ENCODE peak calls at places on chromosomes 13 and 19, in seven cellular contexts. One of them, this sample, is unnamed.

GRCh38 chr13:48334534-48335127 is 31.1 kb downstream of the RB1 start:
- DNase-seq in T-helper 9 cell: no peak
- DNase-seq in activated T-cell treated with anti-CD3 and anti-CD28 coated beads, Interleukin-2, amount 50 U/mL, for 4 hours: no peak
- DNase-seq in NCI-H748 treated with DMSO at 0.1 percent for 48 hours: peak
- DNase-seq in CD4-positive, alpha-beta T cell: no peak
- DNase-seq in NCI-H2227 treated with DMSO at 0.1 percent for 48 hours: no peak
- DNase-seq in neural progenitor cell: peak
- DNase-seq in this sample: peak

GRCh38 chr19:40629346-40629745 is 28.2 kb downstream of the LTBP4 start:
- DNase-seq in T-helper 9 cell: no peak
- DNase-seq in activated T-cell treated with anti-CD3 and anti-CD28 coated beads, Interleukin-2, amount 50 U/mL, for 4 hours: no peak
- DNase-seq in NCI-H748 treated with DMSO at 0.1 percent for 48 hours: no peak
- DNase-seq in CD4-positive, alpha-beta T cell: no peak
- DNase-seq in NCI-H2227 treated with DMSO at 0.1 percent for 48 hours: no peak
- DNase-seq in neural progenitor cell: no peak
- DNase-seq in this sample: no peak

GRCh38 chr13:101454767-101455166 is 2.3 kb downstream of the ITGBL1 start:
- DNase-seq in T-helper 9 cell: no peak
- DNase-seq in activated T-cell treated with anti-CD3 and anti-CD28 coated beads, Interleukin-2, amount 50 U/mL, for 4 hours: no peak
- DNase-seq in NCI-H748 treated with DMSO at 0.1 percent for 48 hours: no peak
- DNase-seq in CD4-positive, alpha-beta T cell: no peak
- DNase-seq in NCI-H2227 treated with DMSO at 0.1 percent for 48 hours: no peak
- DNase-seq in neural progenitor cell: no peak
- DNase-seq in this sample: no peak

GRCh38 chr13:18628428-18628827 is 553.2 kb downstream of the TUBA3C start:
- DNase-seq in T-helper 9 cell: no peak
- DNase-seq in activated T-cell treated with anti-CD3 and anti-CD28 coated beads, Interleukin-2, amount 50 U/mL, for 4 hours: no peak
- DNase-seq in NCI-H748 treated with DMSO at 0.1 percent for 48 hours: no peak
- DNase-seq in CD4-positive, alpha-beta T cell: no peak
- DNase-seq in NCI-H2227 treated with DMSO at 0.1 percent for 48 hours: peak
- DNase-seq in neural progenitor cell: no peak
- DNase-seq in this sample: no peak

GRCh38 chr13:23380534-23380933 is 53.0 kb downstream of the SACS start:
- DNase-seq in T-helper 9 cell: no peak
- DNase-seq in activated T-cell treated with anti-CD3 and anti-CD28 coated beads, Interleukin-2, amount 50 U/mL, for 4 hours: no peak
- DNase-seq in NCI-H748 treated with DMSO at 0.1 percent for 48 hours: no peak
- DNase-seq in CD4-positive, alpha-beta T cell: no peak
- DNase-seq in NCI-H2227 treated with DMSO at 0.1 percent for 48 hours: peak
- DNase-seq in neural progenitor cell: no peak
- DNase-seq in this sample: no peak

GRCh38 chr13:23160241-23161175 is 20.3 kb upstream of the SGCG start:
- DNase-seq in T-helper 9 cell: no peak
- DNase-seq in activated T-cell treated with anti-CD3 and anti-CD28 coated beads, Interleukin-2, amount 50 U/mL, for 4 hours: no peak
- DNase-seq in NCI-H748 treated with DMSO at 0.1 percent for 48 hours: no peak
- DNase-seq in CD4-positive, alpha-beta T cell: no peak
- DNase-seq in NCI-H2227 treated with DMSO at 0.1 percent for 48 hours: no peak
- DNase-seq in neural progenitor cell: peak
- DNase-seq in this sample: peak

GRCh38 chr19:41480336-41480735 is 37.4 kb downstream of the ERICH4 start:
- DNase-seq in T-helper 9 cell: no peak
- DNase-seq in activated T-cell treated with anti-CD3 and anti-CD28 coated beads, Interleukin-2, amount 50 U/mL, for 4 hours: no peak
- DNase-seq in NCI-H748 treated with DMSO at 0.1 percent for 48 hours: no peak
- DNase-seq in CD4-positive, alpha-beta T cell: no peak
- DNase-seq in NCI-H2227 treated with DMSO at 0.1 percent for 48 hours: no peak
- DNase-seq in neural progenitor cell: no peak
- DNase-seq in this sample: no peak

GRCh38 chr13:57311009-57311586 is 144.1 kb downstream of the PRR20E start:
- DNase-seq in T-helper 9 cell: no peak
- DNase-seq in activated T-cell treated with anti-CD3 and anti-CD28 coated beads, Interleukin-2, amount 50 U/mL, for 4 hours: no peak
- DNase-seq in NCI-H748 treated with DMSO at 0.1 percent for 48 hours: no peak
- DNase-seq in CD4-positive, alpha-beta T cell: no peak
- DNase-seq in NCI-H2227 treated with DMSO at 0.1 percent for 48 hours: no peak
- DNase-seq in neural progenitor cell: peak
- DNase-seq in this sample: no peak

GRCh38 chr13:25217023-25217909 is 45.2 kb upstream of the AMER2 start:
- DNase-seq in T-helper 9 cell: no peak
- DNase-seq in activated T-cell treated with anti-CD3 and anti-CD28 coated beads, Interleukin-2, amount 50 U/mL, for 4 hours: no peak
- DNase-seq in NCI-H748 treated with DMSO at 0.1 percent for 48 hours: no peak
- DNase-seq in CD4-positive, alpha-beta T cell: no peak
- DNase-seq in NCI-H2227 treated with DMSO at 0.1 percent for 48 hours: peak
- DNase-seq in neural progenitor cell: no peak
- DNase-seq in this sample: no peak

GRCh38 chr13:36339600-36340155 is 6.5 kb downstream of the SPART start:
- DNase-seq in T-helper 9 cell: no peak
- DNase-seq in activated T-cell treated with anti-CD3 and anti-CD28 coated beads, Interleukin-2, amount 50 U/mL, for 4 hours: no peak
- DNase-seq in NCI-H748 treated with DMSO at 0.1 percent for 48 hours: no peak
- DNase-seq in CD4-positive, alpha-beta T cell: no peak
- DNase-seq in NCI-H2227 treated with DMSO at 0.1 percent for 48 hours: no peak
- DNase-seq in neural progenitor cell: no peak
- DNase-seq in this sample: no peak

GRCh38 chr19:1618157-1619093 is 13.2 kb upstream of the UQCR11 start:
- DNase-seq in T-helper 9 cell: no peak
- DNase-seq in activated T-cell treated with anti-CD3 and anti-CD28 coated beads, Interleukin-2, amount 50 U/mL, for 4 hours: no peak
- DNase-seq in NCI-H748 treated with DMSO at 0.1 percent for 48 hours: no peak
- DNase-seq in CD4-positive, alpha-beta T cell: no peak
- DNase-seq in NCI-H2227 treated with DMSO at 0.1 percent for 48 hours: no peak
- DNase-seq in neural progenitor cell: peak
- DNase-seq in this sample: peak

GRCh38 chr19:48481191-48481500 is 12.0 kb downstream of the CYTH2 start:
- DNase-seq in T-helper 9 cell: no peak
- DNase-seq in activated T-cell treated with anti-CD3 and anti-CD28 coated beads, Interleukin-2, amount 50 U/mL, for 4 hours: no peak
- DNase-seq in NCI-H748 treated with DMSO at 0.1 percent for 48 hours: no peak
- DNase-seq in CD4-positive, alpha-beta T cell: no peak
- DNase-seq in NCI-H2227 treated with DMSO at 0.1 percent for 48 hours: no peak
- DNase-seq in neural progenitor cell: no peak
- DNase-seq in this sample: no peak

GRCh38 chr19:9381367-9381785 is 18.6 kb downstream of the ZNF177 start:
- DNase-seq in T-helper 9 cell: no peak
- DNase-seq in activated T-cell treated with anti-CD3 and anti-CD28 coated beads, Interleukin-2, amount 50 U/mL, for 4 hours: no peak
- DNase-seq in NCI-H748 treated with DMSO at 0.1 percent for 48 hours: no peak
- DNase-seq in CD4-positive, alpha-beta T cell: no peak
- DNase-seq in NCI-H2227 treated with DMSO at 0.1 percent for 48 hours: no peak
- DNase-seq in neural progenitor cell: no peak
- DNase-seq in this sample: no peak

GRCh38 chr13:77492982-77493381 is 42.5 kb upstream of the SCEL start:
- DNase-seq in T-helper 9 cell: no peak
- DNase-seq in activated T-cell treated with anti-CD3 and anti-CD28 coated beads, Interleukin-2, amount 50 U/mL, for 4 hours: no peak
- DNase-seq in NCI-H748 treated with DMSO at 0.1 percent for 48 hours: peak
- DNase-seq in CD4-positive, alpha-beta T cell: no peak
- DNase-seq in NCI-H2227 treated with DMSO at 0.1 percent for 48 hours: peak
- DNase-seq in neural progenitor cell: no peak
- DNase-seq in this sample: no peak

GRCh38 chr19:49911381-49912145 is 14.9 kb upstream of the IL4I1 start:
- DNase-seq in T-helper 9 cell: no peak
- DNase-seq in activated T-cell treated with anti-CD3 and anti-CD28 coated beads, Interleukin-2, amount 50 U/mL, for 4 hours: no peak
- DNase-seq in NCI-H748 treated with DMSO at 0.1 percent for 48 hours: no peak
- DNase-seq in CD4-positive, alpha-beta T cell: no peak
- DNase-seq in NCI-H2227 treated with DMSO at 0.1 percent for 48 hours: no peak
- DNase-seq in neural progenitor cell: no peak
- DNase-seq in this sample: no peak

GRCh38 chr13:38656699-38657098 is 30.2 kb upstream of the FREM2 start:
- DNase-seq in T-helper 9 cell: no peak
- DNase-seq in activated T-cell treated with anti-CD3 and anti-CD28 coated beads, Interleukin-2, amount 50 U/mL, for 4 hours: no peak
- DNase-seq in NCI-H748 treated with DMSO at 0.1 percent for 48 hours: no peak
- DNase-seq in CD4-positive, alpha-beta T cell: no peak
- DNase-seq in NCI-H2227 treated with DMSO at 0.1 percent for 48 hours: no peak
- DNase-seq in neural progenitor cell: no peak
- DNase-seq in this sample: no peak

GRCh38 chr13:26186995-26187394 is 35.1 kb downstream of the RNF6 start:
- DNase-seq in T-helper 9 cell: no peak
- DNase-seq in activated T-cell treated with anti-CD3 and anti-CD28 coated beads, Interleukin-2, amount 50 U/mL, for 4 hours: no peak
- DNase-seq in NCI-H748 treated with DMSO at 0.1 percent for 48 hours: no peak
- DNase-seq in CD4-positive, alpha-beta T cell: no peak
- DNase-seq in NCI-H2227 treated with DMSO at 0.1 percent for 48 hours: no peak
- DNase-seq in neural progenitor cell: no peak
- DNase-seq in this sample: no peak